ENCODE peak calls at places on chromosomes 11 and 22, in nine cellular contexts. Y is stimulated activated CD4-positive, alpha-beta T cell treated with anti-CD3 and anti-CD28 coated beads, Interleukin-15, amount 100 ng/mL, for 24 hours; W is Right ventricle myocardium superior; J is sciatic nerve; X is KG1; P is prostate gland; Q is pons; I is NCI-H526; K is A673. G is an unnamed sample.

GRCh38 chr11:134411887-134412507 is at the start of gene B3GAT1:
- DNase-seq in Y (peak; percentile 17), W (no peak), J (no peak), X (no peak), P (no peak), Q (no peak), I (no peak), K (no peak), G (no peak)

GRCh38 chr11:45141631-45142030 is 4.8 kb upstream of the PRDM11 start:
- DNase-seq in Y (no peak), W (no peak), J (no peak), X (no peak), P (no peak), Q (no peak), I (no peak), K (no peak), G (no peak)

GRCh38 chr22:45864959-45865496 is 111.9 kb downstream of the WNT7B start:
- DNase-seq in Y (no peak), W (no peak), J (no peak), X (no peak), P (no peak), Q (no peak), I (no peak), K (no peak), G (no peak)

GRCh38 chr11:110470716-110471115 is 41.0 kb downstream of the FDX1 start:
- DNase-seq in Y (no peak), W (no peak), J (no peak), X (no peak), P (no peak), Q (no peak), I (no peak), K (no peak), G (no peak)

GRCh38 chr11:69510471-69511357 is 29.3 kb downstream of the LINC01488 start:
- DNase-seq in Y (no peak), W (no peak), J (no peak), X (no peak), P (no peak), Q (no peak), I (no peak), K (no peak), G (no peak)

GRCh38 chr11:94876222-94876621 is 97.1 kb downstream of the CWC15 start:
- DNase-seq in Y (no peak), W (no peak), J (no peak), X (no peak), P (no peak), Q (no peak), I (no peak), K (no peak), G (no peak)

GRCh38 chr11:114026355-114026754 is 33.2 kb upstream of the ZBTB16 start:
- DNase-seq in Y (peak; percentile 38), W (no peak), J (no peak), X (no peak), P (no peak), Q (no peak), I (peak; percentile 47), K (peak; percentile 60), G (peak; percentile 55)

GRCh38 chr11:24267015-24267414 is 229.8 kb upstream of the LUZP2 start:
- DNase-seq in Y (no peak), W (no peak), J (no peak), X (no peak), P (no peak), Q (no peak), I (no peak), K (no peak), G (no peak)

GRCh38 chr11:44701276-44701675 is 25.5 kb upstream of the TSPAN18 start:
- DNase-seq in Y (no peak), W (no peak), J (no peak), X (no peak), P (no peak), Q (no peak), I (no peak), K (no peak), G (no peak)

GRCh38 chr11:134714021-134714656 is 302.1 kb upstream of the B3GAT1 start:
- DNase-seq in Y (no peak), W (no peak), J (no peak), X (no peak), P (no peak), Q (no peak), I (peak; percentile 65), K (no peak), G (no peak)

GRCh38 chr11:112160452-112160851 is 3.4 kb downstream of the IL18 start:
- DNase-seq in Y (no peak), W (no peak), J (no peak), X (no peak), P (no peak), Q (no peak), I (no peak), K (no peak), G (no peak)

GRCh38 chr11:35810045-35810444 is 133.8 kb upstream of the LDLRAD3 start:
- DNase-seq in Y (no peak), W (no peak), J (no peak), X (no peak), P (no peak), Q (no peak), I (no peak), K (no peak), G (no peak)

GRCh38 chr11:62266558-62266957 is 3.4 kb upstream of the SCGB2A2 start:
- DNase-seq in Y (peak; percentile 42), W (no peak), J (no peak), X (no peak), P (no peak), Q (no peak), I (no peak), K (no peak), G (peak; percentile 21)

GRCh38 chr11:70641366-70641765 is 243.0 kb downstream of the CTTN start:
- DNase-seq in Y (no peak), W (no peak), J (no peak), X (no peak), P (no peak), Q (no peak), I (peak; percentile 67), K (no peak), G (no peak)

GRCh38 chr11:128803440-128803839 is 63.7 kb downstream of the KCNJ1 start:
- DNase-seq in Y (no peak), W (no peak), J (no peak), X (no peak), P (no peak), Q (peak; percentile 17), I (no peak), K (no peak), G (peak; percentile 29)

GRCh38 chr11:44611088-44611487 is 45.6 kb downstream of the CD82 start:
- DNase-seq in Y (no peak), W (no peak), J (no peak), X (no peak), P (no peak), Q (no peak), I (no peak), K (no peak), G (no peak)

GRCh38 chr11:95256204-95256819 is 25.3 kb upstream of the SESN3 start:
- DNase-seq in Y (no peak), W (no peak), J (no peak), X (no peak), P (no peak), Q (peak; percentile 84), I (no peak), K (no peak), G (peak; percentile 40)

GRCh38 chr22:17411213-17411612 is 42.0 kb downstream of the CECR2 start:
- DNase-seq in Y (no peak), W (no peak), J (no peak), X (no peak), P (no peak), Q (peak; percentile 78), I (no peak), K (no peak), G (peak; percentile 66)

GRCh38 chr11:100785148-100785983 is 98.3 kb downstream of the ARHGAP42 start:
- DNase-seq in Y (no peak), W (no peak), J (no peak), X (no peak), P (no peak), Q (no peak), I (no peak), K (no peak), G (peak; percentile 43)

GRCh38 chr11:131217313-131218297 is 152.8 kb upstream of the NTM start:
- DNase-seq in Y (no peak), W (no peak), J (no peak), X (no peak), P (no peak), Q (peak; percentile 17), I (peak; percentile 71), K (no peak), G (no peak)

GRCh38 chr22:39177791-39178190 is 25.3 kb upstream of the CBX7 start:
- DNase-seq in Y (no peak), W (peak; percentile 56), J (peak; percentile 58), X (no peak), P (no peak), Q (no peak), I (no peak), K (no peak), G (no peak)

GRCh38 chr22:40258463-40259046 is 80.8 kb downstream of the TNRC6B start:
- DNase-seq in Y (no peak), W (no peak), J (no peak), X (no peak), P (no peak), Q (no peak), I (no peak), K (no peak), G (peak; percentile 35)

GRCh38 chr11:10122337-10123197 is 171.5 kb downstream of the SBF2 start:
- DNase-seq in Y (no peak), W (no peak), J (no peak), X (peak; percentile 25), P (no peak), Q (no peak), I (no peak), K (no peak), G (peak; percentile 54)

GRCh38 chr22:35347462-35347861 is 33.4 kb upstream of the HMOX1 start:
- DNase-seq in Y (no peak), W (peak; percentile 36), J (no peak), X (no peak), P (no peak), Q (no peak), I (no peak), K (no peak), G (no peak)

GRCh38 chr22:29014301-29014700 is 47.3 kb downstream of the C22orf31 start:
- DNase-seq in Y (no peak), W (no peak), J (peak; percentile 15), X (no peak), P (no peak), Q (no peak), I (no peak), K (no peak), G (no peak)

GRCh38 chr22:23233746-23234408 is 53.6 kb downstream of the BCR start:
- DNase-seq in Y (peak; percentile 81), W (peak; percentile 69), J (peak; percentile 81), X (no peak), P (no peak), Q (peak; percentile 15), I (no peak), K (no peak), G (peak; percentile 64)

GRCh38 chr22:24106385-24107381 is 74.6 kb upstream of the SUSD2 start:
- DNase-seq in Y (peak; percentile 37), W (no peak), J (no peak), X (no peak), P (no peak), Q (no peak), I (no peak), K (peak; percentile 9), G (no peak)

GRCh38 chr11:112822478-112823274 is 138.5 kb upstream of the NCAM1 start:
- DNase-seq in Y (no peak), W (no peak), J (no peak), X (no peak), P (no peak), Q (no peak), I (peak; percentile 99), K (no peak), G (peak; percentile 6)

GRCh38 chr22:40432167-40432566 is 61.8 kb downstream of the SGSM3 start:
- DNase-seq in Y (no peak), W (no peak), J (no peak), X (no peak), P (no peak), Q (no peak), I (no peak), K (no peak), G (no peak)

GRCh38 chr11:12206529-12206928 is 96.1 kb downstream of the MICAL2 start:
- DNase-seq in Y (no peak), W (no peak), J (no peak), X (no peak), P (no peak), Q (no peak), I (no peak), K (no peak), G (no peak)

GRCh38 chr11:131356201-131356600 is 14.2 kb upstream of the NTM start:
- DNase-seq in Y (no peak), W (no peak), J (no peak), X (no peak), P (no peak), Q (no peak), I (no peak), K (no peak), G (no peak)